ENCODE peak calls at places on chromosome 11, in nine cellular contexts. U is sigmoid colon, I is NB4, L is endothelial cell of umbilical vein, X is K562, C is stomach, O is spleen, M is A549, H is body of pancreas. N is an unnamed sample.
A peak's percentile ranks its signal among the peaks of the same experiment; 100 is the strongest.

GRCh38 chr11:8092587-8093424 is 11.8 kb downstream of the TUB start:
- DNase-seq in U (peak; percentile 79), I (peak; percentile 51), L (peak; percentile 61), X (peak; percentile 87), C (peak; percentile 68), O (peak; percentile 64), M (peak; percentile 85), H (peak; percentile 81), N (peak; percentile 85)

GRCh38 chr11:28284206-28284605 is 176.0 kb downstream of the METTL15 start:
- DNase-seq in U (no peak), I (no peak), L (no peak), X (no peak), C (no peak), O (no peak), M (no peak), H (no peak), N (no peak)

GRCh38 chr11:36492724-36493304 is 17.3 kb downstream of the TRAF6 start:
- DNase-seq in U (no peak), I (peak; percentile 70), L (peak; percentile 68), X (peak; percentile 56), C (no peak), O (no peak), M (peak; percentile 48), H (peak; percentile 34), N (no peak)

GRCh38 chr11:22703561-22703960 is 37.1 kb downstream of the GAS2 start:
- DNase-seq in U (no peak), I (no peak), L (peak; percentile 58), X (no peak), C (no peak), O (no peak), M (no peak), H (no peak), N (no peak)

GRCh38 chr11:9263840-9264380 is 1.2 kb downstream of the DENND5A start:
- DNase-seq in U (no peak), I (peak; percentile 80), L (no peak), X (no peak), C (no peak), O (no peak), M (peak; percentile 39), H (no peak), N (no peak)

GRCh38 chr11:9790703-9791102 is 126.8 kb downstream of the SWAP70 start:
- DNase-seq in U (no peak), I (no peak), L (peak; percentile 63), X (no peak), C (no peak), O (no peak), M (no peak), H (no peak), N (no peak)

GRCh38 chr11:133553885-133554586 is 21.7 kb upstream of the OPCML start:
- DNase-seq in U (no peak), I (no peak), L (no peak), X (no peak), C (no peak), O (no peak), M (no peak), H (no peak), N (no peak)

GRCh38 chr11:70173018-70173417 is 30.1 kb upstream of the FADD start:
- DNase-seq in U (no peak), I (no peak), L (no peak), X (no peak), C (no peak), O (no peak), M (no peak), H (no peak), N (no peak)

GRCh38 chr11:69075421-69076128 is 26.8 kb downstream of the TPCN2 start:
- DNase-seq in U (peak; percentile 98), I (peak; percentile 35), L (no peak), X (no peak), C (peak; percentile 55), O (no peak), M (no peak), H (peak; percentile 60), N (peak; percentile 95)

GRCh38 chr11:123143921-123144320 is 51.1 kb downstream of the CLMP start:
- DNase-seq in U (no peak), I (peak; percentile 45), L (no peak), X (no peak), C (no peak), O (no peak), M (no peak), H (no peak), N (no peak)

GRCh38 chr11:123145661-123146060 is 49.4 kb downstream of the CLMP start:
- DNase-seq in U (no peak), I (no peak), L (no peak), X (no peak), C (no peak), O (no peak), M (no peak), H (no peak), N (no peak)

GRCh38 chr11:123143476-123143875 is 51.6 kb downstream of the CLMP start:
- DNase-seq in U (no peak), I (no peak), L (no peak), X (no peak), C (no peak), O (no peak), M (no peak), H (no peak), N (no peak)

GRCh38 chr11:123144707-123145106 is 50.3 kb downstream of the CLMP start:
- DNase-seq in U (no peak), I (no peak), L (no peak), X (no peak), C (no peak), O (no peak), M (no peak), H (no peak), N (no peak)

GRCh38 chr11:123145220-123145619 is 49.8 kb downstream of the CLMP start:
- DNase-seq in U (no peak), I (peak; percentile 65), L (peak; percentile 22), X (no peak), C (no peak), O (no peak), M (peak; percentile 94), H (peak; percentile 86), N (no peak)
- TF ChIP-seq POLR2A in U (no peak), I (no peak), L (no peak), X (no peak), C (no peak), O (no peak), M (no peak), H (no peak), N (no peak)

GRCh38 chr11:21511835-21512440 is 680.9 kb upstream of the ANO5 start:
- DNase-seq in U (no peak), I (peak; percentile 72), L (no peak), X (peak; percentile 29), C (peak; percentile 68), O (no peak), M (peak; percentile 21), H (peak; percentile 70), N (peak; percentile 46)
- TF ChIP-seq CTCF in U (no peak), I (peak; percentile 86), L (no peak), X (peak; percentile 26), C (no peak), O (peak; percentile 59), M (peak; percentile 53), H (peak; percentile 55), N (no peak)

GRCh38 chr11:1030556-1030955 is 6.0 kb downstream of the MUC6 start:
- DNase-seq in U (no peak), I (no peak), L (no peak), X (no peak), C (no peak), O (no peak), M (no peak), H (no peak), N (no peak)

GRCh38 chr11:1028616-1029015 is 7.9 kb downstream of the MUC6 start:
- DNase-seq in U (no peak), I (no peak), L (no peak), X (no peak), C (no peak), O (no peak), M (no peak), H (no peak), N (no peak)

GRCh38 chr11:1029051-1029450 is 7.5 kb downstream of the MUC6 start:
- DNase-seq in U (no peak), I (no peak), L (no peak), X (no peak), C (no peak), O (no peak), M (no peak), H (no peak), N (no peak)

GRCh38 chr11:1030086-1030485 is 6.4 kb downstream of the MUC6 start:
- DNase-seq in U (no peak), I (no peak), L (no peak), X (no peak), C (no peak), O (no peak), M (no peak), H (no peak), N (no peak)

DNA sequence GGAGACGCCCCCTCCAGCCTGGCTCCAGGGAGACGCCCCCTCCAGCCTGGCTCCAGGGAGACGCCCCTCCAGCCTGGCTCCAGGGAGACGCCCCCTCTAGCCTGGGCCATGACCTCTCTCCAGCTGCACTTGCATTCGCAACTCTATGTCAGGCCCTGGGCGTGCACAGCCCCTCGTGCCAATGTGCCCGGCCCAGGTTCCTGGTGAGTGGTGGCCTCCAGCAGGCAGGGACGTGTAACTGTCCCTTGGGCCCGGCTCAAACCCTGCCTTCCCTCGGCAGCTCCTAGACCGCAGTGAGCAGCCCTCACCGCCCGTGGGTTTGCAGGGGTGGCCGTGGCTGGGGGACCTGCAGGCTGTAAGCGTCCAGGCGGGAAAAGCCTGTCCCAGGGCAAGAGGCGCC is 6.8 kb downstream of the MUC6 start:
- DNase-seq in U (no peak), I (peak; percentile 41), L (no peak), X (no peak), C (no peak), O (no peak), M (no peak), H (no peak), N (no peak)
- H3K4me3 ChIP-seq in U (no peak overlapping the region), I (no peak overlapping the region), L (no peak overlapping the region), X (no peak overlapping the region), C (no peak overlapping the region), O (no peak overlapping the region), M (no peak overlapping the region), H (no peak overlapping the region), N (no peak overlapping the region)

GRCh38 chr11:124740277-124740882 is 638 bp downstream of the NRGN start:
- DNase-seq in U (no peak), I (peak; percentile 63), L (peak; percentile 58), X (peak; percentile 43), C (no peak), O (peak; percentile 87), M (peak; percentile 46), H (no peak), N (no peak)

GRCh38 chr11:124737638-124738293 is 2.0 kb upstream of the NRGN start:
- DNase-seq in U (no peak), I (no peak), L (no peak), X (no peak), C (no peak), O (no peak), M (no peak), H (no peak), N (no peak)

GRCh38 chr11:124736738-124737137 is 3.0 kb upstream of the NRGN start:
- DNase-seq in U (no peak), I (peak; percentile 71), L (no peak), X (no peak), C (no peak), O (no peak), M (no peak), H (no peak), N (no peak)

GRCh38 chr11:124738713-124739478 is 846 bp upstream of the NRGN start:
- DNase-seq in U (no peak), I (no peak), L (no peak), X (no peak), C (no peak), O (peak; percentile 72), M (no peak), H (no peak), N (no peak)

GRCh38 chr11:124739479-124740276 is at the start of gene NRGN:
- DNase-seq in U (peak; percentile 94), I (peak; percentile 89), L (peak; percentile 92), X (peak; percentile 97), C (peak; percentile 94), O (peak; percentile 96), M (peak; percentile 85), H (peak; percentile 94), N (peak; percentile 98)
- TF ChIP-seq POLR2A in U (no peak), I (no peak), L (peak; percentile 53), X (no peak), C (no peak), O (no peak), M (no peak), H (no peak), N (no peak)